ENCODE peak calls at places on chromosome 9, in eight cellular contexts. X, V, L, D, M, A, Z and J are unnamed samples.

GRCh38 chr9:15096959-15097358 is 186.7 kb upstream of the FREM1 start:
- DNase-seq in A (no peak), V (no peak), D (no peak), L (no peak), M (no peak), X (no peak), Z (no peak), J (no peak)

GRCh38 chr9:79152306-79152705 is 419.5 kb upstream of the TLE4 start:
- DNase-seq in L (no peak), X (no peak), V (no peak), A (no peak), M (no peak), D (no peak), Z (no peak), J (no peak)

GRCh38 chr9:83280790-83281189 is 217.8 kb upstream of the RASEF start:
- DNase-seq in L (no peak), Z (no peak), V (no peak), X (no peak), A (no peak), M (no peak), D (no peak), J (no peak)

GRCh38 chr9:24509850-24510249 is 35.8 kb downstream of the IZUMO3 start:
- DNase-seq in D (no peak), M (no peak), Z (no peak), L (no peak), X (no peak), V (no peak), A (no peak), J (no peak)

GRCh38 chr9:2418619-2419018 is 203.0 kb upstream of the VLDLR start:
- DNase-seq in D (no peak), Z (no peak), L (no peak), M (no peak), V (no peak), A (peak), X (no peak), J (no peak)

GRCh38 chr9:133787749-133788015 is 49.5 kb upstream of the SARDH start:
- DNase-seq in Z (no peak), M (peak), X (no peak), A (no peak), L (peak), V (no peak), D (no peak), J (no peak)

GRCh38 chr9:112866662-112867274 is 23.9 kb downstream of the SLC46A2 start:
- DNase-seq in L (peak), M (no peak), X (no peak), V (no peak), Z (no peak), A (peak), D (no peak), J (no peak)

GRCh38 chr9:130985029-130985428 is 23.9 kb upstream of the LAMC3 start:
- DNase-seq in A (no peak), D (no peak), L (no peak), Z (no peak), X (no peak), V (no peak), M (no peak), J (no peak)

GRCh38 chr9:89440548-89440947 is 57.4 kb downstream of the SEMA4D start:
- DNase-seq in Z (no peak), D (peak), L (no peak), X (no peak), V (no peak), M (no peak), A (no peak), J (peak)

GRCh38 chr9:8907863-8908262 is 1108.3 kb upstream of the DMAC1 start:
- DNase-seq in D (no peak), L (no peak), V (no peak), M (no peak), Z (no peak), X (no peak), A (no peak), J (no peak)

GRCh38 chr9:121736147-121736721 is 84.8 kb downstream of the DAB2IP start:
- DNase-seq in L (peak), D (peak), A (peak), Z (no peak), M (peak), X (peak), V (peak), J (peak)

GRCh38 chr9:133360400-133361393 is 4.3 kb downstream of the SURF2 start:
- DNase-seq in X (no peak), D (no peak), M (peak), Z (no peak), A (no peak), V (no peak), L (no peak), J (no peak)

GRCh38 chr9:8429157-8429556 is 629.6 kb upstream of the DMAC1 start:
- DNase-seq in L (no peak), Z (no peak), D (no peak), M (no peak), A (no peak), V (no peak), X (no peak), J (no peak)

GRCh38 chr9:87490225-87490624 is 7.4 kb upstream of the DAPK1 start:
- DNase-seq in Z (no peak), M (no peak), L (no peak), V (no peak), D (no peak), X (no peak), A (no peak), J (no peak)

GRCh38 chr9:97911528-97911927 is 10.8 kb downstream of the TRMO start:
- DNase-seq in V (no peak), X (no peak), A (no peak), M (no peak), D (no peak), Z (no peak), L (no peak), J (no peak)

GRCh38 chr9:117938086-117938485 is 233.9 kb downstream of the TLR4 start:
- DNase-seq in D (no peak), L (no peak), Z (no peak), X (no peak), V (no peak), M (no peak), A (no peak), J (no peak)

GRCh38 chr9:21395778-21396717 is 10.8 kb upstream of the IFNA2 start:
- DNase-seq in X (peak), V (peak), A (no peak), Z (peak), D (peak), L (peak), M (peak), J (no peak)
- H3K4me3 ChIP-seq in X (peak), V (no peak), A (peak), Z (peak), D (peak), L (peak), M (peak), J (peak)

GRCh38 chr9:137171149-137172063 is at the start of gene TMEM210:
- DNase-seq in M (no peak), D (no peak), L (no peak), Z (no peak), A (no peak), X (no peak), V (no peak), J (no peak)

GRCh38 chr9:137170486-137171148 is 766 bp upstream of the LRRC26 start:
- DNase-seq in X (no peak), L (no peak), Z (no peak), V (no peak), A (no peak), D (no peak), M (no peak), J (no peak)

GRCh38 chr9:137168907-137169763 is 716 bp downstream of the LRRC26 start:
- DNase-seq in D (no peak), X (no peak), Z (peak), A (peak), V (no peak), L (peak), M (peak), J (no peak)

GRCh38 chr9:137168575-137168906 is 1.3 kb downstream of the LRRC26 start:
- DNase-seq in V (no peak), M (peak), D (no peak), A (no peak), X (no peak), L (peak), Z (no peak), J (no peak)

GRCh38 chr9:137169764-137170460 is at the start of gene LRRC26:
- DNase-seq in A (no peak), V (no peak), X (no peak), Z (no peak), L (no peak), D (no peak), M (peak), J (no peak)
- TF ChIP-seq CTCF in A (no peak), V (no peak), X (no peak), Z (no peak), L (no peak), D (no peak), M (no peak), J (no peak)

DNA sequence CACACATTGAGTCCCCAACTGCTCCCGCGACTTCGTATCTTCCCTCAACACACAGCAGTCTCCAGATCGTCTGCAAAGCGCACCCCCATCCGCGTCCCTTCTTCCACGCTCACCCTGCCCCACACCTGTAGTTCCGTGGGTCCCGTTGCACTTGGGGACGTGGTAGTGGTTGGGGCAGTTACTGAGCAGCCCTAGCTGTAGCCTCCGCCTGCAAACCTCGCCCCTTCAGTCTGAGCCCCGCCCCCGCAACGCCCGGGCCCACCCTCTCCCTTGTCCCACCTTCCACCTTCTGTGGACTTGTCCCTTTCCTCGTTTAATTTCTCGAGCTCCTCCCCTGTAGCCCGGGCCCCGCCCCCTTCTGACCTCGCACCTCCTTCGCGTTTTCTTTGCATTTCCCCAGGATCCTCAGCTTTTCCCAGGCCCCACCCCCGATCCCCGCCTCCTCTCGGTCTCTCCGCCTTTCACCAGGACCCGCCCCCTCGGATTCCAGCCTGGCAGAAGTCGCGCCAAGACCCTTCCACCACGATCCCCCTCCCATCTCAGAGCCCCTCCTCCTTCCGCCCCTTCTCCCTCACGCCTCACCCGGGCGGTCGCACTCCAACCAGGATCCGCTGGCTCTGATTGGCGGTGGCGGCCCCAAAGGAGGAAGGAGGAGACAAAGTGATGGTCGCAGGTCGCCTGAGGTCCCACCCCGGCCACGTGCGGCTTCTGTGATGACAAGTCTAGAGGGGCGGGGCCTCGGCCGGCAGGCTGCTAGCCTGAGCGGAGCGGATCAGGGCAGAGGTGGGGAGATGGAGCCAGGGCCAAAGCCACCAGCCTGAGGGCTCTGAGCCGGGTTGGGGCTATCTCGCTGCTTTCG is at the start of gene ATOSB:
- DNase-seq in M (peak), Z (peak), A (peak), D (peak), X (peak), L (peak), V (peak), J (peak)
- TF ChIP-seq POLR2A in M (peak), Z (peak), A (no peak), D (peak), X (peak), L (no peak), V (peak), J (no peak)

GRCh38 chr9:104772707-104773106 is 8.8 kb downstream of the NIPSNAP3B start:
- DNase-seq in D (no peak), L (no peak), A (no peak), X (no peak), M (no peak), Z (no peak), V (no peak), J (no peak)
- H3K4me3 ChIP-seq in D (no peak), L (no peak), A (no peak), X (no peak), M (no peak), Z (no peak), V (no peak), J (no peak)

DNA sequence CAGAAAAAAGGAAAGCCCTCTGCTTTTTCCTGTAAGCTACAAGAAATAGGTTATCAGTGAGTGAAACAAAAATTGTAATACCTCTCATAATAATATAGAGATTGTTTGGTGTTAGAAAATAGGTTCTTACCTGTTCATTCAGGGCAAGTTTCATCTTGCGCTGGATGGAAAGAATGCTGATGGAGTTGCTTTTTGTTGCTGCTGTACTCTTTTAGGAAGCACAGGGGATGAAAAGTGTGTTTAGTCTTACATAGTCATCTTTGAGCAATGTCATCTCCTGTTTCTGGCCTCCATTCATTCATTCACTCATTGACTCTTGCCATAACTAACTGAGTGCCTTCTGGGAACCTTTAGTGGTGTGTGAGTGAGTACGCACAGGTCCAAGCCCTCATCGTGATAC is 6.4 kb downstream of the ENTREP1 start:
- DNase-seq in V (no peak), Z (no peak), X (no peak), D (no peak), L (no peak), M (no peak), A (no peak), J (no peak)
- TF ChIP-seq CTCF in V (no peak), Z (no peak), X (no peak), D (no peak), L (no peak), M (no peak), A (no peak), J (no peak)

GRCh38 chr9:136784997-136785361 is 6.2 kb upstream of the TMEM141 start:
- DNase-seq in Z (no peak), D (no peak), A (no peak), X (no peak), L (no peak), V (no peak), M (no peak), J (no peak)
- TF ChIP-seq POLR2A in Z (no peak), D (no peak), A (no peak), X (no peak), L (no peak), V (no peak), M (no peak), J (no peak)

GRCh38 chr9:35687306-35687705 is 2.4 kb downstream of the TPM2 start:
- DNase-seq in V (no peak), X (no peak), Z (peak), D (no peak), A (no peak), L (no peak), M (no peak), J (no peak)
- H3K4me3 ChIP-seq in V (no peak), X (no peak), Z (no peak), D (no peak), A (peak), L (no peak), M (no peak), J (no peak)

DNA sequence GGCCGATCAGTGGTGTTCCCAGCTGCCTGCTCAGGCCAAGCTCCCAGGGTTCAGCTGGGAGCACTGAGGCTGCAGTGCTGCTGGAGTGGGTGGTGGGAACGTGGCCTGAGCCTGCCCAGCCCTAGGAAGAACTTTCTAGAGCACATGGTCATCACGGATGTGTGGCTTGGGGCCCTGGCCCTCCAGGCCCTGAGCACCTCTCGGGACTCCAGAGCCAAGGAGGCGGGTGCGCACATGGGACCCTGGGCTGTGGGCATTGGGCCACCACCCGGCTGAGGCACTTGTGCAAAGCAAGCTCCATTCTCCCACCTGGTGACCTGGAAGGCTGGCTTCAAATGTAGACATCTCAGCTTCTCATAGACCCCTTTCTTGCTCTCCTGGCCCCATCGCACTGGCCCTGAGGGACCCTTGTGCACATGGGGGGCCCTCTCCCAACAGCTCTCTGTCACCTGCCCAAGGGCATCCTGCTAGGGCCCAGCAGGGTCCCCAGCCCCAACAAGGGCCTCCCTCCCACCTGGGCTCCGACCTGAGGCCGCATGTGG is 17.4 kb upstream of the NRARP start:
- DNase-seq in D (peak), L (peak), A (no peak), X (no peak), V (peak), M (no peak), Z (no peak), J (peak)
- TF ChIP-seq CTCF in D (no peak), L (no peak), A (no peak), X (no peak), V (no peak), M (no peak), Z (no peak), J (no peak)